ENCODE peak calls at places on chromosomes 3 and 15, in ten cellular contexts. H, V, R, D, J, E, N, G, O and Q are unnamed samples.

GRCh38 chr15:90557147-90557546 is 27.4 kb downstream of the CRTC3 start:
- DNase-seq in O (no peak), N (no peak), H (no peak), E (no peak), R (no peak), J (peak), D (no peak), G (no peak), V (no peak), Q (no peak)

GRCh38 chr3:64049136-64049535 is 25.8 kb upstream of the PSMD6 start:
- DNase-seq in D (peak), N (peak), G (no peak), J (no peak), E (no peak), O (no peak), V (no peak), H (no peak), R (no peak), Q (peak)

GRCh38 chr3:46878796-46879436 is 1.4 kb downstream of the PTH1R start:
- DNase-seq in N (no peak), V (no peak), O (no peak), H (peak), E (peak), J (no peak), G (peak), D (no peak), R (no peak), Q (no peak)

GRCh38 chr15:25713736-25714537 is 149.2 kb downstream of the ATP10A start:
- DNase-seq in J (no peak), H (no peak), D (no peak), E (no peak), G (no peak), V (peak), R (no peak), N (no peak), O (no peak), Q (no peak)

GRCh38 chr3:125349055-125349454 is 26.1 kb downstream of the ZNF148 start:
- DNase-seq in E (no peak), H (no peak), D (no peak), N (no peak), J (no peak), V (no peak), G (no peak), R (no peak), O (no peak), Q (no peak)

GRCh38 chr3:115512565-115513410 is 110.5 kb upstream of the GAP43 start:
- DNase-seq in N (peak), D (peak), H (peak), R (peak), E (peak), O (no peak), V (no peak), J (no peak), G (peak), Q (peak)

GRCh38 chr3:72270072-72270611 is 485.2 kb upstream of the PROK2 start:
- DNase-seq in O (peak), J (no peak), H (peak), D (peak), R (peak), E (no peak), G (peak), N (peak), V (peak), Q (peak)

GRCh38 chr3:182967218-182968204 is 12.8 kb downstream of the DCUN1D1 start:
- DNase-seq in E (no peak), R (no peak), D (no peak), J (peak), G (no peak), V (no peak), O (no peak), H (no peak), N (no peak), Q (no peak)

GRCh38 chr3:62329970-62330369 is 43.4 kb downstream of the FEZF2 start:
- DNase-seq in O (no peak), G (no peak), E (no peak), D (no peak), J (no peak), R (no peak), N (no peak), H (no peak), V (no peak), Q (no peak)

GRCh38 chr3:171101982-171102610 is 75.6 kb upstream of the SLC2A2 start:
- DNase-seq in J (no peak), D (peak), E (no peak), O (no peak), R (no peak), N (peak), V (no peak), H (no peak), G (no peak), Q (peak)

GRCh38 chr15:78001656-78002055 is 75.9 kb downstream of the TBC1D2B start:
- DNase-seq in R (peak), H (no peak), G (no peak), E (no peak), J (no peak), N (no peak), V (peak), O (no peak), D (no peak), Q (no peak)

GRCh38 chr3:107855710-107856109 is 235.1 kb downstream of the CD47 start:
- DNase-seq in O (no peak), E (no peak), R (no peak), H (no peak), D (peak), G (peak), V (no peak), N (no peak), J (no peak), Q (peak)

GRCh38 chr3:187484547-187485325 is 116.6 kb downstream of the RTP4 start:
- DNase-seq in J (no peak), V (no peak), G (peak), R (no peak), O (no peak), D (no peak), N (no peak), E (no peak), H (no peak), Q (no peak)

GRCh38 chr3:139935866-139936817 is 1.2 kb downstream of the CLSTN2 start:
- DNase-seq in V (peak), N (peak), R (peak), J (peak), H (peak), G (peak), O (peak), D (peak), E (peak), Q (no peak)

GRCh38 chr15:98395974-98396627 is 252.2 kb upstream of the IGF1R start:
- DNase-seq in V (no peak), G (peak), O (no peak), R (no peak), N (no peak), D (no peak), E (no peak), J (no peak), H (no peak), Q (no peak)

GRCh38 chr15:58520464-58520863 is 88.7 kb downstream of the LIPC start:
- DNase-seq in E (no peak), R (no peak), H (no peak), O (no peak), G (no peak), N (no peak), V (no peak), J (no peak), D (no peak), Q (no peak)

GRCh38 chr3:140187028-140187427 is 252.0 kb downstream of the CLSTN2 start:
- DNase-seq in E (no peak), R (no peak), H (no peak), J (no peak), O (no peak), V (no peak), G (no peak), D (no peak), N (no peak), Q (no peak)

GRCh38 chr15:78909791-78910228 is 35.0 kb downstream of the CTSH start:
- DNase-seq in R (no peak), D (peak), V (no peak), N (no peak), H (no peak), O (no peak), G (peak), E (peak), J (peak), Q (peak)

GRCh38 chr3:39750677-39751076 is 58.7 kb upstream of the MYRIP start:
- DNase-seq in R (no peak), H (no peak), N (no peak), E (no peak), D (no peak), O (no peak), V (no peak), J (no peak), G (no peak), Q (no peak)

GRCh38 chr3:125401402-125401801 is 26.3 kb upstream of the ZNF148 start:
- DNase-seq in N (peak), R (no peak), H (no peak), O (no peak), E (no peak), D (no peak), V (no peak), G (no peak), J (no peak), Q (no peak)

GRCh38 chr3:141710888-141711616 is 27.0 kb upstream of the RNF7 start:
- DNase-seq in O (no peak), E (no peak), H (no peak), J (no peak), R (no peak), N (peak), G (no peak), V (no peak), D (peak), Q (peak)

GRCh38 chr3:99472385-99472784 is 166.0 kb upstream of the COL8A1 start:
- DNase-seq in O (no peak), J (no peak), H (no peak), N (peak), V (no peak), D (no peak), R (no peak), G (no peak), E (no peak), Q (no peak)

GRCh38 chr15:58038426-58039106 is 26.9 kb downstream of the ALDH1A2 start:
- DNase-seq in E (no peak), G (peak), R (no peak), H (no peak), N (peak), J (no peak), O (no peak), V (no peak), D (peak), Q (peak)

GRCh38 chr15:30878515-30878914 is 25.2 kb upstream of the FAN1 start:
- DNase-seq in N (no peak), H (no peak), R (no peak), G (no peak), V (no peak), J (no peak), O (no peak), E (no peak), D (no peak), Q (no peak)
- TF ChIP-seq CTCF in N (no peak), H (no peak), R (no peak), G (no peak), V (no peak), J (no peak), O (no peak), E (no peak), D (no peak), Q (no peak)

GRCh38 chr3:16950282-16950681 is 65.5 kb downstream of the PLCL2 start:
- DNase-seq in R (no peak), E (no peak), G (no peak), D (no peak), V (no peak), O (no peak), H (no peak), J (no peak), N (no peak), Q (no peak)

GRCh38 chr3:16943857-16944256 is 59.1 kb downstream of the PLCL2 start:
- DNase-seq in D (no peak), R (no peak), H (no peak), V (no peak), E (no peak), O (no peak), G (no peak), N (no peak), J (no peak), Q (no peak)

GRCh38 chr3:16940769-16941683 is 56.3 kb downstream of the PLCL2 start:
- DNase-seq in N (no peak), V (no peak), H (no peak), R (no peak), D (no peak), J (no peak), G (no peak), E (no peak), O (no peak), Q (no peak)

GRCh38 chr3:16942955-16943354 is 58.2 kb downstream of the PLCL2 start:
- DNase-seq in N (no peak), V (no peak), O (no peak), G (no peak), J (no peak), R (no peak), D (no peak), E (no peak), H (no peak), Q (no peak)

DNA sequence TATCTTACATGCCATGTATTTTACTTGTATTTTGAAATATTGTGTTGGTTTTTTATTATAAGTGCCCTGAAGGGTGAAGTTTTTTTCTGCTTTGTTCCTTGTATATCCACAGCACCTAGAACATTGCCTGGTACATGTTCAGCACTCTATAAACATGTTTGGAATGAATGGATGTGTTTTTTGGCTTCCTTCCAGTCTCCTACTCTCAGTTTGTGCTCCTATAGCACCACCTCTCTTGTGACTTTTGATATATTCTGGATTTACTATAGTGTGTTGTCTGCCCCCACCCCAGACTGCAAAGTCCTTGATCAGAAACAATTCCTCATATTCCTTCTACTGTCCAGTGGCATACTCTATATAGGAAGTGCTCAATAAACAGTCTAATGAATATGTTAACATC is 60.6 kb downstream of the PLCL2 start:
- DNase-seq in R (no peak), G (no peak), H (no peak), J (no peak), N (peak), D (no peak), E (no peak), O (no peak), V (no peak), Q (peak)
- TF ChIP-seq CTCF in R (no peak), G (no peak), H (no peak), J (no peak), N (no peak), D (no peak), E (no peak), O (no peak), V (no peak), Q (no peak)

GRCh38 chr3:22960326-22960984 is 242.7 kb upstream of the UBE2E2 start:
- DNase-seq in O (no peak), N (peak), G (peak), E (peak), V (peak), R (no peak), J (peak), H (no peak), D (peak), Q (peak)
- TF ChIP-seq CTCF in O (peak), N (peak), G (peak), E (peak), V (peak), R (peak), J (peak), H (peak), D (peak), Q (peak)

GRCh38 chr3:52798978-52799476 is 4.4 kb downstream of the ITIH3 start:
- DNase-seq in H (no peak), E (peak), J (peak), G (peak), O (no peak), N (no peak), V (no peak), R (no peak), D (peak), Q (peak)
- TF ChIP-seq CTCF in H (peak), E (peak), J (peak), G (peak), O (no peak), N (peak), V (no peak), R (peak), D (peak), Q (peak)